ENCODE peak calls at places on chromosomes 6 and 20, in eight cellular contexts. P, M, Z, T, F, K, A and G are unnamed samples.

GRCh38 chr6:147570681-147571080 is 62.2 kb downstream of the SAMD5 start:
- ATAC-seq in P (no peak), M (no peak), Z (no peak), T (no peak), F (no peak), K (no peak), A (no peak), G (no peak)

GRCh38 chr6:20960067-20960466 is 425.8 kb downstream of the CDKAL1 start:
- ATAC-seq in P (no peak), M (no peak), Z (no peak), T (no peak), F (no peak), K (no peak), A (no peak), G (no peak)

GRCh38 chr20:37297066-37297736 is 7.7 kb downstream of the MANBAL start:
- ATAC-seq in P (no peak), M (no peak), Z (no peak), T (no peak), F (no peak), K (no peak), A (no peak), G (no peak)

GRCh38 chr20:18628330-18628941 is 40.6 kb downstream of the DTD1 start:
- ATAC-seq in P (peak), M (no peak), Z (no peak), T (peak), F (no peak), K (peak), A (no peak), G (no peak)

GRCh38 chr6:57242505-57242904 is 20.4 kb upstream of the RAB23 start:
- ATAC-seq in P (peak), M (no peak), Z (no peak), T (no peak), F (no peak), K (no peak), A (no peak), G (no peak)

GRCh38 chr20:49887251-49887827 is 28.0 kb downstream of the SPATA2 start:
- ATAC-seq in P (no peak), M (no peak), Z (no peak), T (no peak), F (no peak), K (peak), A (no peak), G (no peak)

GRCh38 chr20:64052987-64053840 is 3.8 kb upstream of the SOX18 start:
- ATAC-seq in P (no peak), M (no peak), Z (no peak), T (no peak), F (no peak), K (no peak), A (no peak), G (no peak)

GRCh38 chr6:55276745-55277627 is 50.3 kb upstream of the GFRAL start:
- ATAC-seq in P (peak), M (no peak), Z (no peak), T (peak), F (no peak), K (peak), A (no peak), G (no peak)

GRCh38 chr20:47493954-47494293 is 7.8 kb upstream of the NCOA3 start:
- ATAC-seq in P (peak), M (no peak), Z (no peak), T (peak), F (no peak), K (peak), A (no peak), G (no peak)

GRCh38 chr6:135555550-135555949 is 58.0 kb upstream of the AHI1 start:
- ATAC-seq in P (no peak), M (no peak), Z (no peak), T (no peak), F (no peak), K (peak), A (no peak), G (no peak)

GRCh38 chr6:17885079-17885478 is 102.4 kb downstream of the KIF13A start:
- ATAC-seq in P (peak), M (peak), Z (no peak), T (no peak), F (no peak), K (peak), A (no peak), G (peak)

GRCh38 chr6:4814212-4814611 is 38.0 kb downstream of the CDYL start:
- ATAC-seq in P (no peak), M (no peak), Z (no peak), T (no peak), F (no peak), K (no peak), A (no peak), G (no peak)

GRCh38 chr20:35108921-35109320 is 16.3 kb upstream of the TRPC4AP start:
- ATAC-seq in P (no peak), M (no peak), Z (no peak), T (no peak), F (no peak), K (no peak), A (no peak), G (no peak)

GRCh38 chr20:1467355-1468116 is 887 bp upstream of the NSFL1C start:
- ATAC-seq in P (peak), M (no peak), Z (no peak), T (peak), F (no peak), K (peak), A (no peak), G (no peak)

GRCh38 chr6:156396791-156397418 is 380.3 kb upstream of the ARID1B start:
- ATAC-seq in P (no peak), M (peak), Z (peak), T (no peak), F (peak), K (peak), A (peak), G (peak)

GRCh38 chr6:5632348-5632935 is 371.1 kb downstream of the FARS2 start:
- ATAC-seq in P (no peak), M (no peak), Z (no peak), T (no peak), F (no peak), K (no peak), A (no peak), G (no peak)

GRCh38 chr6:166382500-166382932 is 224 bp downstream of the MPC1 start:
- ATAC-seq in P (peak), M (no peak), Z (peak), T (peak), F (peak), K (peak), A (peak), G (no peak)

GRCh38 chr20:52110456-52110855 is 81.1 kb downstream of the ZFP64 start:
- ATAC-seq in P (no peak), M (no peak), Z (no peak), T (no peak), F (no peak), K (no peak), A (no peak), G (no peak)

GRCh38 chr6:156827382-156827781 is 50.2 kb downstream of the ARID1B start:
- ATAC-seq in P (peak), M (no peak), Z (no peak), T (peak), F (no peak), K (peak), A (no peak), G (no peak)

GRCh38 chr6:150894191-150894744 is 28.8 kb downstream of the MTHFD1L start:
- ATAC-seq in P (no peak), M (no peak), Z (no peak), T (no peak), F (no peak), K (no peak), A (no peak), G (no peak)

GRCh38 chr20:35661013-35661412 is 3.7 kb downstream of the CPNE1 start:
- ATAC-seq in P (no peak), M (no peak), Z (no peak), T (no peak), F (peak), K (no peak), A (no peak), G (peak)